ENCODE peak calls at places on chromosomes 7 and 10, in ten cellular contexts. H is CD8-positive, alpha-beta T cell; R is body of pancreas; B is fibroblast of lung; E is right atrium auricular region; V is psoas muscle; M is iPS DF 6.9; J is ovary; Q is neuronal stem cell; U is cardiac muscle cell. G is an unnamed sample. For H3K27me3 and H3K4me1, the result is how much of the 10 kb centered on the place peaks cover.

GRCh38 chr10:58642283-58642682 is 129.6 kb downstream of the BICC1 start:
- DNase-seq in H (no peak), R (no peak), B (no peak), E (no peak), V (no peak), M (no peak), J (no peak), Q (no peak), U (no peak), G (no peak)

GRCh38 chr7:22356010-22356854 is 722 bp downstream of the RAPGEF5 start:
- DNase-seq in H (no peak), R (peak), B (no peak), E (no peak), V (no peak), M (no peak), J (no peak), Q (no peak), U (peak), G (peak)

GRCh38 chr10:5557799-5558771 is 33.3 kb downstream of the CALML3 start:
- DNase-seq in H (no peak), R (no peak), B (no peak), E (no peak), V (no peak), M (no peak), J (peak), Q (no peak), U (no peak), G (no peak)

GRCh38 chr10:103911021-103911459 is 6.9 kb downstream of the STN1 start:
- DNase-seq in H (peak), R (no peak), B (no peak), E (no peak), V (no peak), M (no peak), J (no peak), Q (no peak), U (no peak), G (peak)

GRCh38 chr7:67918158-67918557 is 921.5 kb downstream of the TYW1 start:
- DNase-seq in H (no peak), R (no peak), B (no peak), E (no peak), V (no peak), M (no peak), J (no peak), Q (no peak), U (no peak), G (no peak)

GRCh38 chr7:33500590-33500989 is 371.2 kb downstream of the BBS9 start:
- DNase-seq in H (no peak), R (no peak), B (no peak), E (no peak), V (no peak), M (no peak), J (no peak), Q (no peak), U (no peak), G (no peak)

GRCh38 chr10:97759157-97759980 is 12.4 kb downstream of the SFRP5 start:
- DNase-seq in H (peak), R (peak), B (peak), E (no peak), V (peak), M (peak), J (peak), Q (peak), U (peak), G (peak)

GRCh38 chr10:96904648-96905047 is 72.5 kb downstream of the LCOR start:
- DNase-seq in H (no peak), R (no peak), B (no peak), E (no peak), V (no peak), M (no peak), J (no peak), Q (no peak), U (no peak), G (peak)

GRCh38 chr10:72171175-72171630 is 44.6 kb upstream of the ANAPC16 start:
- DNase-seq in H (no peak), R (peak), B (peak), E (no peak), V (no peak), M (peak), J (no peak), Q (no peak), U (no peak), G (peak)

GRCh38 chr10:92242910-92243671 is 47.8 kb downstream of the CPEB3 start:
- DNase-seq in H (peak), R (peak), B (peak), E (peak), V (peak), M (no peak), J (peak), Q (peak), U (peak), G (peak)

GRCh38 chr10:19872504-19873271 is 56.5 kb downstream of the PLXDC2 start:
- DNase-seq in H (no peak), R (no peak), B (no peak), E (no peak), V (no peak), M (no peak), J (no peak), Q (no peak), U (no peak), G (no peak)

GRCh38 chr7:120860151-120860550 is 2.2 kb upstream of the TSPAN12 start:
- DNase-seq in H (no peak), R (no peak), B (no peak), E (no peak), V (no peak), M (no peak), J (no peak), Q (no peak), U (no peak), G (no peak)

GRCh38 chr7:105622114-105622731 is 40.9 kb upstream of the EFCAB10 start:
- DNase-seq in H (no peak), R (no peak), B (no peak), E (no peak), V (no peak), M (no peak), J (no peak), Q (no peak), U (no peak), G (no peak)

GRCh38 chr10:76523798-76524231 is 1092.4 kb downstream of the LRMDA start:
- DNase-seq in H (no peak), R (no peak), B (peak), E (no peak), V (no peak), M (no peak), J (no peak), Q (no peak), U (no peak), G (no peak)

GRCh38 chr10:790821-791551 is 101.5 kb upstream of the DIP2C start:
- DNase-seq in H (no peak), R (no peak), B (no peak), E (peak), V (peak), M (no peak), J (peak), Q (no peak), U (no peak), G (no peak)

GRCh38 chr10:38094923-38095574 is 912 bp downstream of the ZNF37A start:
- DNase-seq in H (no peak), R (no peak), B (peak), E (no peak), V (no peak), M (no peak), J (no peak), Q (no peak), U (no peak), G (no peak)

GRCh38 chr10:93422121-93422520 is 60.0 kb downstream of the MYOF start:
- DNase-seq in H (no peak), R (no peak), B (no peak), E (no peak), V (no peak), M (no peak), J (no peak), Q (no peak), U (no peak), G (no peak)

GRCh38 chr10:31604141-31604540 is 285.1 kb downstream of the ZEB1 start:
- DNase-seq in H (no peak), R (no peak), B (peak), E (no peak), V (peak), M (no peak), J (no peak), Q (no peak), U (no peak), G (no peak)

GRCh38 chr10:121497513-121497912 is 100.7 kb downstream of the FGFR2 start:
- DNase-seq in H (no peak), R (no peak), B (no peak), E (no peak), V (no peak), M (no peak), J (no peak), Q (no peak), U (no peak), G (peak)

GRCh38 chr7:130957722-130958360 is 223.8 kb upstream of the KLF14 start:
- DNase-seq in H (no peak), R (no peak), B (no peak), E (no peak), V (no peak), M (no peak), J (no peak), Q (no peak), U (no peak), G (no peak)

GRCh38 chr7:67438913-67439312 is 442.3 kb downstream of the TYW1 start:
- DNase-seq in H (no peak), R (no peak), B (no peak), E (no peak), V (no peak), M (no peak), J (no peak), Q (no peak), U (no peak), G (no peak)

GRCh38 chr7:5477723-5478531 is 54.3 kb upstream of the TNRC18 start:
- DNase-seq in H (no peak), R (peak), B (no peak), E (no peak), V (peak), M (no peak), J (no peak), Q (no peak), U (peak), G (peak)

GRCh38 chr10:22321831-22322662 is 1.1 kb downstream of the BMI1 start:
- DNase-seq in H (no peak), R (peak), B (no peak), E (no peak), V (peak), M (no peak), J (peak), Q (peak), U (peak), G (no peak)

GRCh38 chr10:9075420-9075819 is 1020.9 kb downstream of the GATA3 start:
- DNase-seq in H (no peak), R (no peak), B (peak), E (no peak), V (no peak), M (no peak), J (no peak), Q (no peak), U (no peak), G (no peak)

GRCh38 chr7:51459809-51460208 is 143.2 kb upstream of the COBL start:
- DNase-seq in H (no peak), R (no peak), B (no peak), E (no peak), V (no peak), M (no peak), J (no peak), Q (no peak), U (no peak), G (no peak)

GRCh38 chr7:142933624-142934023 is at the start of gene TRPV5:
- DNase-seq in H (no peak), R (no peak), B (no peak), E (no peak), V (no peak), M (no peak), J (no peak), Q (no peak), U (no peak), G (no peak)

GRCh38 chr10:119346063-119346835 is 138.9 kb downstream of the GRK5 start:
- DNase-seq in H (no peak), R (no peak), B (no peak), E (no peak), V (peak), M (no peak), J (peak), Q (no peak), U (no peak), G (no peak)

GRCh38 chr7:28358423-28358868 is 53.9 kb upstream of the CREB5 start:
- DNase-seq in H (no peak), R (no peak), B (peak), E (no peak), V (no peak), M (no peak), J (no peak), Q (no peak), U (no peak), G (no peak)

GRCh38 chr7:155401884-155402283 is 56.0 kb upstream of the EN2 start:
- DNase-seq in H (no peak), R (no peak), B (no peak), E (no peak), V (no peak), M (no peak), J (no peak), Q (no peak), U (no peak), G (no peak)
- H3K27me3 ChIP-seq in H (under half), R (under half), B (under half), E (under half), V (half or more), M (under half), J (under half), Q (under half), U (half or more), G (under half)

DNA sequence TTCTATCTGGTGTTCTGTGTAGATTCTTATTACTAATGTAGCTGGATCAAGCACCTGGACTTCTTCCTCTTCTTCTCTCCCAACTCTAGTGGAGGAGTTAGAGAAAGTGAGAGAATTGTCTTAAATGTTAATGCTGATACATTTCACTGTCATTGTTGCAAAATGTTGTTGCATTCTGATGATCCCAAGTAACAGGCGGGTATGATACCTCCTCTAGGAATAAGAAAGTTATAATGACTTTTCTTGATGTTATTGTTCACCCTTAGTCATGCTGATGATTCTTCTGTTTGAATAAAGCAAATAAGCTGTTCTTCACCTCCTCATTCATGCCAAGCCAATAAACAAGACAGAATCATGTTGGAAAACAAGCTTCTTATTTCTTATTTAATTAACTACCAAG is 9.1 kb downstream of the CHRM2 start:
- DNase-seq in H (no peak), R (no peak), B (no peak), E (no peak), V (no peak), M (no peak), J (no peak), Q (no peak), U (no peak), G (no peak)
- H3K27ac ChIP-seq in H (no peak), R (no peak), B (no peak), E (peak), V (no peak), M (no peak), J (no peak), Q (no peak), U (peak), G (no peak)

DNA sequence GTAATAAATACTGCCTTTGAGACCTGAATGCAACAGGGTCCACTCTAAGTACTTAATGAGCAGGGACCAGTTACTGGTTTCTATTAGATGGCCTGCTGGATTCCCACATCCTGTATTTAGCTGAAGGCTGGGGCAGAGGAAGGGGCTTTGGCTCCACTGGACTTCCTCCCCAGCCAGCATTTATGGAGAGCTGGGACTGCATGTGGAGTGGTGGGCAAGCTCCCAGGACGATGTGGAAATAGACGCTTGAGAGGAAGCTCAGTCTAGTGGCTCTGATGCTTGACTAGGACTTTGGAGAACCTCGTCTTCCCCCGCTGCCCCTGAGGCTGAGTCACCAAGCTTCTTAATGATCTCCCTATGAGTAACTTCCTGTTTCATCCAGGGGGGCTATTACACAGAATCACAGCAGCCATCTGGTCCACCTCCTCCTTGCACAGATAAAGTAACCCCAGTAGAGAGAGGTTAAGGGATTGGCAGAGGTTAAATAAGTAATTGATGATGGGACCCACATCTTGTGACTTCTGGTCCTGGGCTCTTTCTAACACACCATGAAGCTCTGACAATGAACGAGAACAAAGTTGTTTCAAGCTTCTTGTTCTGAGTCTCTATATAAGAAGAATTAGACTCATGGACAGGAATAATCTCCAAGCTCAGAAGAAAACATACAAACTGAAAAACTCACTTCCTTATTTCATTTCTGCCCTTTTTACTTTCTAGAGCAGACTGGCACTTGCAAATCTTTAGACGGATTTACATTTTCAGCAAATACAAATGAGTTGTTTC is 126.2 kb downstream of the PRPF18 start:
- DNase-seq in H (peak), R (peak), B (peak), E (peak), V (peak), M (no peak), J (no peak), Q (no peak), U (no peak), G (peak)
- H3K4me1 ChIP-seq in H (under half), R (under half), B (under half), E (under half), V (under half), M (under half), J (under half), Q (under half), U (under half), G (under half)

GRCh38 chr10:28777911-28778310 is 100.6 kb downstream of the BAMBI start:
- DNase-seq in H (no peak), R (no peak), B (no peak), E (no peak), V (no peak), M (no peak), J (no peak), Q (no peak), U (no peak), G (no peak)
- H3K27me3 ChIP-seq in H (under half), R (under half), B (under half), E (under half), V (under half), M (under half), J (under half), Q (under half), U (under half), G (under half)

DNA sequence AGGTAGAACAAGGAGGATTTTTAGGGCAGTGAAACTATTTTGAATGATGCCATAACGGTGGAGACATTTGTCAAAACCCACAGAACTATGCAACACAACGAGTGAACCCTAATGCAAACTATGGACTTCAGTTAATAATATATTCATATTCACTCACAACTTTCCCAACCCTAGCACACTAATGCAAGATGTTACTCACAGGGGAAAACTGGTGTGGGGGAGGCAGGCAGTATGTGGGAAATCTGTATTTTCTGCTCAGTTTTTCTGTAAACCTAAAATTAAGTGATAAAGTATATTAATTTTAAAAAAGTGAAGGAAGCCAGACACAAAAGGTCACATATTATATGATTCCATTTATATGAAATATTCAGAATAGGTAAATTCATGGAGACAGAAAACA is 17.3 kb downstream of the GNA12 start:
- DNase-seq in H (no peak), R (no peak), B (no peak), E (no peak), V (no peak), M (no peak), J (no peak), Q (no peak), U (no peak), G (no peak)
- H3K27ac ChIP-seq in H (no peak), R (no peak), B (no peak), E (no peak), V (no peak), M (no peak), J (no peak), Q (no peak), U (no peak), G (no peak)

DNA sequence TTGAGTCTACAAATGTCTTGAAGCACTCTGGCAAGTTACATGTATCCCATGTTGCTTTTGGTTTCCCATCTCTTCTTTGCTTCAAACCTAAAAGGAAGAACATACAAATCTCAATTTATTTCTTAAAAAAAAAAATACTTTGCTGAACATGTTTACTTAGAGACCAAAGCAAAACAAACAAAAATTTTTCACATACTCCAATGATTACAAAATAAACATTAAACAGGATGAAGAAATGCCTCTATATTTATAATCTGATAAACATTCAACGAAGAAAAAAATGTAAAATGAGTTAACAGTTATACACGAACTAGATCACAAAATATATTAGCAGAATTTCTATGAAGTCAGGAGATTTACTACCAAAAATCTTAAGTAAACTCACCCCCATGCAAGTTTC is 31.3 kb downstream of the FAM204A start:
- DNase-seq in H (no peak), R (no peak), B (peak), E (no peak), V (no peak), M (no peak), J (no peak), Q (no peak), U (no peak), G (no peak)
- H3K4me1 ChIP-seq in H (under half), R (under half), B (under half), E (under half), V (under half), M (under half), J (under half), Q (under half), U (under half), G (under half)

GRCh38 chr7:135913404-135913803 is 63.8 kb downstream of the MTPN start:
- DNase-seq in H (no peak), R (no peak), B (no peak), E (no peak), V (no peak), M (no peak), J (no peak), Q (no peak), U (no peak), G (no peak)

GRCh38 chr7:135917721-135918120 is 59.4 kb downstream of the MTPN start:
- DNase-seq in H (no peak), R (no peak), B (no peak), E (no peak), V (no peak), M (no peak), J (no peak), Q (no peak), U (no peak), G (no peak)

GRCh38 chr7:135918134-135918533 is 59.0 kb downstream of the MTPN start:
- DNase-seq in H (no peak), R (no peak), B (no peak), E (no peak), V (no peak), M (no peak), J (no peak), Q (no peak), U (no peak), G (no peak)

GRCh38 chr7:135911091-135911490 is 66.1 kb downstream of the MTPN start:
- DNase-seq in H (no peak), R (no peak), B (peak), E (no peak), V (no peak), M (no peak), J (peak), Q (peak), U (no peak), G (no peak)

DNA sequence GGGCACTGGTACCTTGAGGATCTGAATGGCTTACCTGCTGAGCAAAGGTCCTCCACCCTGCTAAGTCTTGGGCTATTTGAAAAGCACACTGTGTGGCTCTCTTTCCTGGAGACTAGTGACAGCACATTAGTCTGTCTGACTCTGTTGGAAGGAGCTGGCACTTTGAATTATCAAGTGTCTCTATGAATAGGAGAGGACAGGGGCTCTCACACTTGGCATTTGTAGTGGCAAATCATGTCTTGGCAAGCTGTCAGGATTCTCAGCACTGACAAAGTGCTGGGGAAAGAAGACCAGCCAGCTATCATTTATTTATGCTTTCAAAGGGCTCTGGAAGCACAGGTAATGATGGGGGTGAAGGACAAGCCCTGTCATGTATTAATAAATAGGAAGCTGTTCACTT is 62.8 kb downstream of the MTPN start:
- DNase-seq in H (no peak), R (no peak), B (no peak), E (no peak), V (no peak), M (no peak), J (no peak), Q (no peak), U (peak), G (no peak)
- H3K27me3 ChIP-seq in H (under half), R (under half), B (under half), E (under half), V (under half), M (under half), J (under half), Q (under half), U (under half), G (under half)